ENCODE peak calls at places on chromosome 11, in seven cellular contexts. M is dorsolateral prefrontal cortex, F is psoas muscle, H is stomach, E is IMR-90, P is neural crest cell, N is mesendoderm. Q is an unnamed sample.

GRCh38 chr11:95296621-95297025 is 65.6 kb upstream of the SESN3 start:
- DNase-seq in H (no peak), M (no peak), E (no peak), P (no peak), F (no peak), N (no peak), Q (no peak)

GRCh38 chr11:64244966-64245365 is 1.8 kb downstream of the PPP1R14B start:
- DNase-seq in E (no peak), F (no peak), M (no peak), N (no peak), H (no peak), P (no peak), Q (no peak)

GRCh38 chr11:69049490-69049867 is 747 bp downstream of the TPCN2 start:
- DNase-seq in P (no peak), H (no peak), N (no peak), M (no peak), E (no peak), F (no peak), Q (no peak)

GRCh38 chr11:30763951-30764350 is 177.8 kb upstream of the MPPED2 start:
- DNase-seq in N (no peak), M (no peak), E (no peak), H (no peak), F (no peak), P (no peak), Q (no peak)

GRCh38 chr11:890794-891600 is 19.6 kb downstream of the CHID1 start:
- DNase-seq in H (no peak), E (no peak), M (no peak), N (no peak), F (no peak), P (no peak), Q (no peak)

GRCh38 chr11:104588975-104589374 is 309.3 kb downstream of the CASP12 start:
- DNase-seq in E (no peak), P (no peak), N (no peak), M (no peak), H (no peak), F (no peak), Q (no peak)

GRCh38 chr11:120985718-120986569 is 38.0 kb upstream of the TBCEL start:
- DNase-seq in N (peak), H (peak), M (no peak), F (peak), E (peak), P (peak), Q (no peak)

GRCh38 chr11:124643605-124644425 is 21.2 kb downstream of the TBRG1 start:
- DNase-seq in P (no peak), H (no peak), N (no peak), F (no peak), E (peak), M (no peak), Q (no peak)

GRCh38 chr11:46554205-46555162 is 39.3 kb downstream of the AMBRA1 start:
- DNase-seq in H (no peak), P (no peak), N (peak), F (no peak), E (peak), M (no peak), Q (no peak)

GRCh38 chr11:68142028-68142412 is 20.8 kb upstream of the CHKA start:
- DNase-seq in P (no peak), M (no peak), F (no peak), E (no peak), N (no peak), H (peak), Q (no peak)

GRCh38 chr11:33657757-33658156 is 42.9 kb downstream of the C11orf91 start:
- DNase-seq in N (no peak), M (no peak), E (no peak), H (no peak), F (no peak), P (no peak), Q (no peak)

GRCh38 chr11:62552931-62553838 is 6.6 kb upstream of the AHNAK start:
- DNase-seq in E (peak), P (no peak), F (peak), H (peak), N (peak), M (no peak), Q (peak)

GRCh38 chr11:66701432-66702240 is 23.9 kb upstream of the RBM4B start:
- DNase-seq in F (no peak), E (no peak), M (no peak), N (no peak), P (no peak), H (peak), Q (no peak)

GRCh38 chr11:56932572-56933235 is 56.0 kb upstream of the OR5AK2 start:
- DNase-seq in F (no peak), P (no peak), E (peak), M (no peak), N (peak), H (no peak), Q (no peak)

GRCh38 chr11:113395782-113396336 is 8.3 kb downstream of the ANKK1 start:
- DNase-seq in P (no peak), F (no peak), M (no peak), N (no peak), E (no peak), H (no peak), Q (no peak)

GRCh38 chr11:127843483-127844396 is 743.6 kb downstream of the ETS1 start:
- DNase-seq in P (peak), F (peak), M (peak), E (peak), H (peak), N (peak), Q (peak)

GRCh38 chr11:20544536-20545237 is 54.7 kb upstream of the SLC6A5 start:
- DNase-seq in E (no peak), H (no peak), F (no peak), M (no peak), N (peak), P (no peak), Q (no peak)

GRCh38 chr11:61541568-61541967 is 33.0 kb downstream of the LRRC10B start:
- DNase-seq in N (peak), P (no peak), H (no peak), E (peak), F (no peak), M (no peak), Q (peak)

GRCh38 chr11:19511066-19511412 is 201.6 kb upstream of the NAV2 start:
- DNase-seq in F (no peak), H (no peak), P (no peak), E (no peak), M (no peak), N (no peak), Q (no peak)

GRCh38 chr11:105130189-105130813 is 9.3 kb downstream of the CARD18 start:
- DNase-seq in P (no peak), M (no peak), H (no peak), F (no peak), N (no peak), E (no peak), Q (no peak)

GRCh38 chr11:131099013-131099412 is 182.7 kb upstream of the SNX19 start:
- DNase-seq in N (no peak), F (no peak), E (peak), P (no peak), M (no peak), H (no peak), Q (no peak)

GRCh38 chr11:19196458-19196857 is 5.3 kb downstream of the CSRP3 start:
- DNase-seq in N (no peak), P (no peak), M (no peak), F (peak), E (no peak), H (no peak), Q (no peak)

GRCh38 chr11:34063061-34063795 is 11.7 kb downstream of the CAPRIN1 start:
- DNase-seq in P (no peak), H (no peak), N (no peak), M (no peak), F (no peak), E (peak), Q (no peak)

GRCh38 chr11:92295175-92296137 is 70.8 kb downstream of the FAT3 start:
- DNase-seq in E (peak), F (no peak), M (no peak), N (no peak), H (peak), P (no peak), Q (no peak)

GRCh38 chr11:74444173-74444832 is 23.0 kb downstream of the KCNE3 start:
- DNase-seq in H (peak), N (peak), M (no peak), E (no peak), P (no peak), F (peak), Q (no peak)

GRCh38 chr11:134228625-134229024 is 4.2 kb downstream of the VPS26B start:
- DNase-seq in P (no peak), M (no peak), E (no peak), N (no peak), H (no peak), F (no peak), Q (peak)

Q was measured in WERI-Rb-1.